ENCODE peak calls at places on chromosome 5, in ten cellular contexts. H, M, I, S, F, Y, L, T, X and Q are unnamed samples.

GRCh38 chr5:65163698-65164097 is 318.0 kb downstream of the ADAMTS6 start:
- DNase-seq in H (peak; percentile 85), M (no peak), I (no peak), S (no peak), F (no peak), Y (no peak), L (no peak), T (no peak), X (no peak), Q (no peak)

GRCh38 chr5:92713361-92713875 is 867.6 kb downstream of the NR2F1-AS1 start:
- DNase-seq in H (no peak), M (no peak), I (no peak), S (no peak), F (no peak), Y (no peak), L (no peak), T (no peak), X (no peak), Q (no peak)

GRCh38 chr5:148186248-148187003 is 16.4 kb upstream of the SPINK6 start:
- DNase-seq in H (peak; percentile 22), M (no peak), I (no peak), S (no peak), F (peak; percentile 22), Y (no peak), L (no peak), T (no peak), X (no peak), Q (no peak)

GRCh38 chr5:78137290-78137689 is 157.2 kb downstream of the AP3B1 start:
- DNase-seq in H (no peak), M (no peak), I (no peak), S (no peak), F (no peak), Y (no peak), L (no peak), T (no peak), X (no peak), Q (no peak)

GRCh38 chr5:84816746-84817547 is 432.3 kb upstream of the EDIL3 start:
- DNase-seq in H (peak; percentile 29), M (no peak), I (no peak), S (no peak), F (no peak), Y (no peak), L (no peak), T (no peak), X (no peak), Q (no peak)

GRCh38 chr5:34674226-34674625 is 18.1 kb downstream of the RAI14 start:
- DNase-seq in H (peak; percentile 98), M (no peak), I (no peak), S (no peak), F (no peak), Y (no peak), L (no peak), T (no peak), X (no peak), Q (no peak)

GRCh38 chr5:136738829-136739228 is 373.5 kb upstream of the TRPC7 start:
- DNase-seq in H (no peak), M (no peak), I (no peak), S (no peak), F (no peak), Y (no peak), L (no peak), T (no peak), X (no peak), Q (no peak)

GRCh38 chr5:134247411-134247810 is 21.5 kb upstream of the PPP2CA start:
- DNase-seq in H (peak; percentile 96), M (peak; percentile 54), I (peak; percentile 71), S (no peak), F (no peak), Y (no peak), L (no peak), T (no peak), X (no peak), Q (no peak)

GRCh38 chr5:50667653-50668403 is 1.4 kb downstream of the PARP8 start:
- DNase-seq in H (peak; percentile 52), M (no peak), I (peak; percentile 40), S (peak; percentile 76), F (peak; percentile 27), Y (peak; percentile 94), L (peak; percentile 54), T (peak; percentile 55), X (peak; percentile 75), Q (peak; percentile 84)

GRCh38 chr5:173474881-173475287 is 141.6 kb downstream of the BOD1 start:
- DNase-seq in H (peak; percentile 94), M (no peak), I (no peak), S (no peak), F (no peak), Y (no peak), L (no peak), T (no peak), X (no peak), Q (no peak)

GRCh38 chr5:153618307-153618706 is 127.8 kb downstream of the GRIA1 start:
- DNase-seq in H (no peak), M (no peak), I (no peak), S (no peak), F (no peak), Y (no peak), L (no peak), T (no peak), X (no peak), Q (no peak)

GRCh38 chr5:150159741-150160179 is 4.1 kb upstream of the PDGFRB start:
- DNase-seq in H (peak; percentile 87), M (no peak), I (peak; percentile 78), S (peak; percentile 77), F (no peak), Y (no peak), L (no peak), T (no peak), X (peak; percentile 87), Q (no peak)

GRCh38 chr5:131877873-131878272 is 67.6 kb downstream of the MEIKIN start:
- DNase-seq in H (no peak), M (no peak), I (no peak), S (no peak), F (no peak), Y (no peak), L (no peak), T (no peak), X (no peak), Q (no peak)
- TF ChIP-seq POLR2A in H (no peak), M (no peak), I (no peak), S (no peak), F (no peak), Y (no peak), L (no peak), T (no peak), X (no peak), Q (no peak)

GRCh38 chr5:146703899-146704298 is 174.7 kb downstream of the PPP2R2B start:
- DNase-seq in H (no peak), M (no peak), I (no peak), S (no peak), F (no peak), Y (no peak), L (no peak), T (no peak), X (no peak), Q (no peak)

GRCh38 chr5:146706321-146706972 is 172.1 kb downstream of the PPP2R2B start:
- DNase-seq in H (no peak), M (no peak), I (no peak), S (no peak), F (no peak), Y (no peak), L (no peak), T (no peak), X (no peak), Q (no peak)

GRCh38 chr5:146707316-146707715 is 171.2 kb downstream of the PPP2R2B start:
- DNase-seq in H (no peak), M (no peak), I (no peak), S (no peak), F (no peak), Y (no peak), L (no peak), T (no peak), X (no peak), Q (no peak)

GRCh38 chr5:146703499-146703898 is 175.1 kb downstream of the PPP2R2B start:
- DNase-seq in H (no peak), M (no peak), I (no peak), S (no peak), F (no peak), Y (no peak), L (no peak), T (no peak), X (no peak), Q (no peak)

GRCh38 chr5:146704949-146705665 is 173.4 kb downstream of the PPP2R2B start:
- DNase-seq in H (no peak), M (no peak), I (no peak), S (no peak), F (no peak), Y (no peak), L (no peak), T (no peak), X (no peak), Q (no peak)
- TF ChIP-seq CTCF in H (no peak), M (no peak), I (no peak), S (no peak), F (no peak), Y (no peak), L (no peak), T (no peak), X (no peak), Q (no peak)

DNA sequence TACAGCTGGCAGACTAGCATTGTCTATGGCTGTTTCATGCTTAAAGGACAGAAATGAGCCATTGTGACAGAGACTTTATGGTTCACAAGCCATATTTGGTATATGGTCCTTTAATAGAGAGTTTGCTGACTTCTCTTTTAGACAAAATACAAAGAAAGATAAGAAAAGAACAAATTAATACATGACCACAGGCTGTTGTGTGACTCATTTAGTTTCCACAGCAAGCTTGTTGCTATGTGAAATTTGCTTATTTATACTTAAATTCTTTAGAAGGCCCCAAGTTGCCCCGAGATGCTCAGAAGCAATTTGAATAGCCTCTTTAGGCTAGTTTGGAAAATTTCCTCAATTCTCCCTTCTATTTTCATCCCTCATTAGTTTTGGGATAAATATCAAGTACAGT is 315.3 kb upstream of the RPS23 start:
- DNase-seq in H (peak; percentile 15), M (no peak), I (no peak), S (no peak), F (no peak), Y (no peak), L (no peak), T (no peak), X (no peak), Q (no peak)
- H3K36me3 ChIP-seq in H (no peaks in the 10 kb centered on the region), M (no peaks in the 10 kb centered on the region), I (no peaks in the 10 kb centered on the region), S (no peaks in the 10 kb centered on the region), F (no peaks in the 10 kb centered on the region), Y (no peaks in the 10 kb centered on the region), L (no peaks in the 10 kb centered on the region), T (no peaks in the 10 kb centered on the region), X (no peaks in the 10 kb centered on the region), Q (no peaks in the 10 kb centered on the region)

DNA sequence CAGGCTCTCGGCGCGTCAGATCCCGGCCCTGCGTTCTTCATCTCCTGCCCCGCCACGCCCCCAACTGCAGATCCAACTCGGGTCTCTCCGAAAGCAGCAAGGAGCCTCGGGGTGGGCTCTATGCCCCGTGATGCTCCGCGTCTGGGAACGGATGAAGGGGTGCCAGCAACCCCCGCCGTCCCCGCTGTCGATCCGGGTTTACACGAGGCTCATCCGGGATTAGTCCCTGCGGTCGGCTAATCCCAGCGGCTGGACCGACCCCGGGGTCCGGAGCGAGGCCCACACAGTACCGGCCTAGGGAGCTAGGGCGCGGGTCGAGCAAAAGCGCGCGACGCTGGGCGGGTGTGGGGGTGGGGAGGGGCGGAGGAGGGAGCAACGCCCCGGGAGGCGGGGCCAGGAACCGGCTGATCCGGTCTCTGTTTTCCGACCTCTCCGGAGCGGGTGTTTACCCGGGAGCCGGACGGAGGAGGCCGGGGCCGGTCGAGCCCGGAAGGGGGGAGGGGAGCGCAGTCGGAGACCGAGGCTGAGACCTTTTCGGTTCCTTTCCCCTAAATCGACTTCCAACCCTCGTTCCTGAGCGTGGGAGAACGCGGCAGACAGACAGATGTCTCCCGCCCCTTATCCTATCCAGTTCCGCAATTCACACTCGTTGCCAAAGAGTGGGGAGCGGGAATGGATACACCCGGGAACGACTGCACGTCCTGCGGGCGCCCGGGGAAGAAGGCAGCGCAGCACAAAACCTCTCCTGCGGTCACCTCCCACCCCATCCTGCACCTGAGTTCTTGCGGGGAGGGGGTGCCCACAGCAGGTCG is 28.6 kb downstream of the PCDH1 start:
- DNase-seq in H (peak; percentile 51), M (no peak), I (peak; percentile 86), S (peak; percentile 85), F (peak; percentile 75), Y (peak; percentile 93), L (peak; percentile 95), T (no peak), X (peak; percentile 93), Q (peak; percentile 71)
- TF ChIP-seq POLR2A in H (peak; percentile 51), M (peak; percentile 69), I (peak; percentile 81), S (peak; percentile 48), F (peak; percentile 89), Y (no peak), L (peak; percentile 92), T (peak; percentile 74), X (no peak), Q (peak; percentile 89)